ENCODE peak calls at places on chromosomes 7 and 10, in nine cellular contexts. D is A673, L is BJ, W is cardiac fibroblast, P is retinal pigment epithelial cell, Q is right lobe of liver, N is AG09309, B is astrocyte of the spinal cord, U is AG10803. F is an unnamed sample.
A peak's percentile ranks its signal among the peaks of the same experiment; 100 is the strongest.

GRCh38 chr10:64732372-64732715 is 1211.1 kb downstream of the REEP3 start:
- DNase-seq in D (no peak), L (no peak), W (no peak), P (no peak), Q (no peak), N (no peak), B (no peak), U (no peak), F (no peak)

GRCh38 chr10:77409697-77410471 is 227.7 kb downstream of the KCNMA1 start:
- DNase-seq in D (no peak), L (no peak), W (no peak), P (no peak), Q (no peak), N (no peak), B (no peak), U (no peak), F (no peak)

GRCh38 chr10:70672165-70672992 is at the start of gene ADAMTS14:
- DNase-seq in D (peak; percentile 58), L (no peak), W (peak; percentile 47), P (no peak), Q (peak; percentile 30), N (no peak), B (peak; percentile 71), U (peak; percentile 38), F (peak; percentile 38)

GRCh38 chr7:151378011-151378410 is 31.8 kb downstream of the WDR86 start:
- DNase-seq in D (no peak), L (no peak), W (no peak), P (no peak), Q (peak; percentile 12), N (no peak), B (no peak), U (no peak), F (no peak)

GRCh38 chr10:3126741-3127342 is 45.7 kb downstream of the PITRM1 start:
- DNase-seq in D (peak; percentile 57), L (no peak), W (peak; percentile 49), P (peak; percentile 63), Q (no peak), N (no peak), B (no peak), U (no peak), F (no peak)

GRCh38 chr7:5354460-5355279 is 69.0 kb downstream of the TNRC18 start:
- DNase-seq in D (no peak), L (no peak), W (peak; percentile 21), P (no peak), Q (peak; percentile 80), N (no peak), B (no peak), U (peak; percentile 64), F (peak; percentile 60)

GRCh38 chr7:129453510-129454248 is 19.4 kb downstream of the STRIP2 start:
- DNase-seq in D (no peak), L (no peak), W (no peak), P (no peak), Q (no peak), N (no peak), B (no peak), U (no peak), F (no peak)

GRCh38 chr7:55472928-55473725 is 99.2 kb downstream of the VOPP1 start:
- DNase-seq in D (no peak), L (no peak), W (no peak), P (no peak), Q (no peak), N (no peak), B (no peak), U (no peak), F (no peak)

GRCh38 chr10:99835947-99836346 is 53.5 kb downstream of the ABCC2 start:
- DNase-seq in D (no peak), L (no peak), W (no peak), P (no peak), Q (no peak), N (no peak), B (no peak), U (no peak), F (no peak)

GRCh38 chr10:60480865-60481563 is 91.3 kb upstream of the ANK3 start:
- DNase-seq in D (peak; percentile 82), L (peak; percentile 34), W (peak; percentile 89), P (peak; percentile 90), Q (no peak), N (peak; percentile 68), B (peak; percentile 85), U (peak; percentile 87), F (peak; percentile 96)

GRCh38 chr10:97321032-97321806 is 2.1 kb downstream of the FRAT1 start:
- DNase-seq in D (no peak), L (no peak), W (no peak), P (no peak), Q (peak; percentile 54), N (no peak), B (no peak), U (no peak), F (no peak)

GRCh38 chr10:74903491-74903890 is 77.1 kb downstream of the KAT6B start:
- DNase-seq in D (no peak), L (no peak), W (no peak), P (no peak), Q (no peak), N (no peak), B (no peak), U (no peak), F (no peak)

GRCh38 chr7:87004956-87005355 is 54.5 kb downstream of the ELAPOR2 start:
- DNase-seq in D (no peak), L (no peak), W (no peak), P (no peak), Q (no peak), N (no peak), B (no peak), U (no peak), F (no peak)

GRCh38 chr7:136687693-136688322 is 180.6 kb upstream of the CHRM2 start:
- DNase-seq in D (peak; percentile 75), L (no peak), W (peak; percentile 52), P (no peak), Q (no peak), N (no peak), B (peak; percentile 31), U (peak; percentile 3), F (peak; percentile 4)

GRCh38 chr10:103668351-103669242 is 175.1 kb downstream of the NEURL1 start:
- DNase-seq in D (no peak), L (peak; percentile 24), W (peak; percentile 66), P (no peak), Q (peak; percentile 55), N (no peak), B (peak; percentile 24), U (peak; percentile 61), F (peak; percentile 58)

GRCh38 chr10:4332764-4333473 is 493.1 kb upstream of the AKR1E2 start:
- DNase-seq in D (no peak), L (no peak), W (no peak), P (no peak), Q (no peak), N (no peak), B (no peak), U (no peak), F (no peak)

GRCh38 chr10:4334853-4335252 is 491.2 kb upstream of the AKR1E2 start:
- DNase-seq in D (no peak), L (no peak), W (no peak), P (no peak), Q (no peak), N (no peak), B (peak; percentile 53), U (no peak), F (no peak)

GRCh38 chr10:4331150-4331549 is 494.9 kb upstream of the AKR1E2 start:
- DNase-seq in D (no peak), L (no peak), W (no peak), P (no peak), Q (no peak), N (no peak), B (peak; percentile 25), U (no peak), F (no peak)

GRCh38 chr10:4333474-4333894 is 492.5 kb upstream of the AKR1E2 start:
- DNase-seq in D (no peak), L (no peak), W (no peak), P (no peak), Q (no peak), N (no peak), B (no peak), U (no peak), F (no peak)

GRCh38 chr10:4334076-4334475 is 491.9 kb upstream of the AKR1E2 start:
- DNase-seq in D (no peak), L (no peak), W (no peak), P (no peak), Q (no peak), N (no peak), B (no peak), U (no peak), F (no peak)
- H3K4me3 ChIP-seq in D (no peak overlapping the region), L (no peak overlapping the region), W (no peak overlapping the region), P (no peak overlapping the region), Q (no peak overlapping the region), N (no peak overlapping the region), B (no peak overlapping the region), U (no peak overlapping the region), F (no peak overlapping the region)

DNA sequence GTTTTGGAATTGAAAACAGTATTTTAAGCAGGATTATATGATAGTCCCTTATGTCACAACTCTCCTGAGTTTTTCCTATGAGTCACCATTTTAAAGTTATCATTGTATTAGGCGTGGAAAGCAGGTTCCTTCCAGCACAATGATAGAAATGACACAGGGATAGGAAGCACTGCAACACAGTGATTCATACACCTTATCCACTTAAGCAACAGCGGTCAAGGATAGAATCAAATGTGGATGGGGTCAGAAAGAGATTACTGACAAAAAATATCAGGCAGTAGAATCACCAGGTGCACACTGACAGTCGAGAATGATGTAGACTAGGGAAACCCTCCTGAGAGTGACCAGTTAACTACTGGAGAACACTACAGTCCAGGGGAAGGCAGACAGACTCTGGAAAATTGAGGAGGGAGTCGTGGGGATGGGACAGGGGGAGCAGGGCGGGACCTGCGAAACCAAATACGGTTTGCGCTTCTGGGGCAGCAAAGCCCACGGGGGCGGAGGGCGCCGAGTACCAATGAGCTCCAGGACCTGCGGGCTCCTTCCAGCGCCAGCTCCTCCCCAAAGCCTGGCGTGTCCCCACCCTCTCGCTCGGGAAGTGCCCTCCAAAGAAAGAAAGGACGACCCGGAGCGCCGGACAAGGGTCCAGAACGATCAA is 479 bp downstream of the PNPLA8 start:
- DNase-seq in D (peak; percentile 88), L (peak; percentile 13), W (peak; percentile 88), P (peak; percentile 28), Q (no peak), N (peak; percentile 39), B (peak; percentile 62), U (peak; percentile 77), F (peak; percentile 83)
- TF ChIP-seq CTCF in D (no peak), L (no peak), W (no peak), P (no peak), Q (no peak), N (no peak), B (no peak), U (no peak), F (peak; percentile 1)

GRCh38 chr7:99504281-99504602 is 220 bp upstream of the ZKSCAN5 start:
- DNase-seq in D (peak; percentile 99), L (no peak), W (no peak), P (no peak), Q (no peak), N (no peak), B (no peak), U (no peak), F (no peak)
- H3K4me3 ChIP-seq in D (peak overlapping the region; percentile 89), L (peak overlapping the region; percentile 80), W (peak overlapping the region; percentile 84), P (peak overlapping the region; percentile 98), Q (peak overlapping the region; percentile 76), N (peak overlapping the region; percentile 88), B (peak overlapping the region; percentile 84), U (peak overlapping the region; percentile 92), F (peak overlapping the region; percentile 93)

GRCh38 chr10:50471583-50471975 is 152.2 kb downstream of the SGMS1 start:
- DNase-seq in D (no peak), L (no peak), W (no peak), P (no peak), Q (no peak), N (no peak), B (no peak), U (no peak), F (no peak)
- TF ChIP-seq CTCF in D (no peak), L (no peak), W (no peak), P (no peak), Q (no peak), N (no peak), B (no peak), U (no peak), F (no peak)

F was measured in fibroblast of the aortic adventitia.